ENCODE peak calls at places on chromosomes 4 and X, in ten cellular contexts. O is stimulated activated CD4-positive, alpha-beta T cell treated with anti-CD3 and anti-CD28 coated beads, Interleukin-15, amount 100 ng/mL, for 1 hour; Y is activated CD8-positive, alpha-beta memory T cell treated with anti-CD3 and anti-CD28 coated beads for 1 hour; W is smooth muscle cell of the brain vasculature; X is mucosa of descending colon; J is iPS DF 6.9; P is H9; C is foreskin fibroblast; F is amygdala; D is NB4. I is an unnamed sample.

GRCh38 chrX:100648601-100649417 is 4.8 kb downstream of the SRPX2 start:
- DNase-seq in Y (no peak), W (peak; percentile 85), O (no peak), F (no peak), P (no peak), J (no peak), X (no peak), D (no peak), C (peak; percentile 83), I (peak; percentile 57)

GRCh38 chr4:187451776-187452175 is 543.8 kb upstream of the ZFP42 start:
- DNase-seq in W (no peak), F (no peak), Y (no peak), P (no peak), J (no peak), C (peak; percentile 10), X (no peak), O (no peak), D (no peak), I (no peak)

GRCh38 chrX:134171661-134172587 is 65.1 kb upstream of the CCDC160 start:
- DNase-seq in J (no peak), W (no peak), P (peak; percentile 43), X (peak; percentile 22), C (peak; percentile 11), F (peak; percentile 14), O (peak; percentile 8), Y (no peak), D (no peak), I (no peak)

GRCh38 chrX:72478853-72479252 is 93.8 kb downstream of the HDAC8 start:
- DNase-seq in C (no peak), F (no peak), J (no peak), D (no peak), O (no peak), P (no peak), Y (no peak), W (no peak), X (no peak), I (no peak)

GRCh38 chrX:69031971-69032391 is 133.3 kb downstream of the PJA1 start:
- DNase-seq in P (no peak), Y (no peak), W (no peak), X (no peak), D (no peak), J (no peak), O (no peak), F (no peak), C (no peak), I (peak; percentile 79)

GRCh38 chr4:109218288-109218687 is 84.2 kb downstream of the COL25A1 start:
- DNase-seq in O (no peak), P (no peak), C (no peak), F (no peak), X (no peak), Y (no peak), D (no peak), J (no peak), W (no peak), I (no peak)

GRCh38 chr4:23091674-23092073 is 398.9 kb downstream of the GBA3 start:
- DNase-seq in F (no peak), D (no peak), J (no peak), C (no peak), W (no peak), P (no peak), O (no peak), X (no peak), Y (no peak), I (no peak)

GRCh38 chr4:151430737-151431457 is 21.9 kb downstream of the FHIP1A start:
- DNase-seq in D (no peak), F (no peak), P (no peak), O (no peak), C (no peak), X (no peak), W (no peak), J (no peak), Y (no peak), I (peak; percentile 40)

GRCh38 chrX:17848545-17849265 is 12.4 kb downstream of the RAI2 start:
- DNase-seq in D (no peak), J (no peak), P (no peak), Y (no peak), F (no peak), O (no peak), X (no peak), W (no peak), C (no peak), I (no peak)

GRCh38 chr4:150021483-150021882 is 56.8 kb upstream of the DCLK2 start:
- DNase-seq in X (no peak), P (no peak), D (no peak), J (no peak), W (no peak), Y (no peak), O (no peak), F (no peak), C (no peak), I (no peak)

GRCh38 chrX:1308476-1308875 is 28.1 kb upstream of the IL3RA start:
- DNase-seq in P (no peak), W (no peak), X (no peak), J (no peak), Y (no peak), D (no peak), F (no peak), O (no peak), C (no peak), I (no peak)

GRCh38 chrX:39261446-39262147 is 460.3 kb downstream of the MID1IP1 start:
- DNase-seq in D (peak; percentile 49), X (no peak), P (no peak), O (no peak), F (peak; percentile 3), W (no peak), J (no peak), Y (no peak), C (peak; percentile 51), I (peak; percentile 32)

GRCh38 chr4:165874072-165874798 is 1.2 kb downstream of the TLL1 start:
- DNase-seq in W (no peak), C (peak; percentile 19), D (no peak), J (no peak), P (peak; percentile 40), X (no peak), F (no peak), O (no peak), Y (no peak), I (peak; percentile 37)

GRCh38 chr4:51930557-51930956 is 87.6 kb downstream of the DCUN1D4 start:
- DNase-seq in F (no peak), O (no peak), D (no peak), Y (no peak), C (no peak), X (no peak), J (no peak), P (no peak), W (no peak), I (no peak)

GRCh38 chr4:110793890-110794588 is 171.2 kb upstream of the PITX2 start:
- DNase-seq in F (no peak), D (no peak), X (no peak), P (peak; percentile 45), Y (no peak), C (no peak), J (peak; percentile 9), O (no peak), W (no peak), I (no peak)

I was measured in PC-3.